ENCODE peak calls at places on chromosomes 13 and 19, in four cellular contexts. One of them, this sample, is unnamed.

GRCh38 chr19:55249841-55250240 is 9.0 kb downstream of the PPP6R1 start:
- DNase-seq in choroid plexus epithelial cell: no peak
- DNase-seq in GM03348: no peak
- DNase-seq in HS-27A: no peak
- DNase-seq in this sample: no peak

GRCh38 chr19:51531349-51532315 is at the start of gene SIGLEC6:
- DNase-seq in choroid plexus epithelial cell: no peak
- DNase-seq in GM03348: no peak
- DNase-seq in HS-27A: no peak
- DNase-seq in this sample: no peak

GRCh38 chr19:49552749-49553148 is 24.9 kb downstream of the RCN3 start:
- DNase-seq in choroid plexus epithelial cell: no peak
- DNase-seq in GM03348: no peak
- DNase-seq in HS-27A: no peak
- DNase-seq in this sample: no peak

GRCh38 chr13:31001647-31002046 is 69.2 kb downstream of the TEX26 start:
- DNase-seq in choroid plexus epithelial cell: peak
- DNase-seq in GM03348: no peak
- DNase-seq in HS-27A: no peak
- DNase-seq in this sample: no peak

GRCh38 chr19:2503521-2504109 is 27.7 kb downstream of the GADD45B start:
- DNase-seq in choroid plexus epithelial cell: peak
- DNase-seq in GM03348: peak
- DNase-seq in HS-27A: no peak
- DNase-seq in this sample: peak

GRCh38 chr19:40283414-40284250 is 1.5 kb downstream of the AKT2 start:
- DNase-seq in choroid plexus epithelial cell: peak
- DNase-seq in GM03348: no peak
- DNase-seq in HS-27A: no peak
- DNase-seq in this sample: no peak

GRCh38 chr13:110874508-110874960 is 40.3 kb downstream of the ANKRD10 start:
- DNase-seq in choroid plexus epithelial cell: peak
- DNase-seq in GM03348: peak
- DNase-seq in HS-27A: peak
- DNase-seq in this sample: no peak

GRCh38 chr13:50191004-50191403 is 175.8 kb downstream of the KCNRG start:
- DNase-seq in choroid plexus epithelial cell: no peak
- DNase-seq in GM03348: no peak
- DNase-seq in HS-27A: no peak
- DNase-seq in this sample: no peak

GRCh38 chr19:50417138-50417849 is 1.4 kb upstream of the SPIB start:
- DNase-seq in choroid plexus epithelial cell: no peak
- DNase-seq in GM03348: no peak
- DNase-seq in HS-27A: no peak
- DNase-seq in this sample: no peak

GRCh38 chr19:55005684-55006488 is 32.2 kb downstream of the GP6 start:
- DNase-seq in choroid plexus epithelial cell: peak
- DNase-seq in GM03348: no peak
- DNase-seq in HS-27A: no peak
- DNase-seq in this sample: peak

GRCh38 chr19:48975947-48976847 is 11.1 kb downstream of the FTL start:
- DNase-seq in choroid plexus epithelial cell: peak
- DNase-seq in GM03348: no peak
- DNase-seq in HS-27A: no peak
- DNase-seq in this sample: no peak

GRCh38 chr19:33771308-33772101 is 25.2 kb upstream of the KCTD15 start:
- DNase-seq in choroid plexus epithelial cell: peak
- DNase-seq in GM03348: peak
- DNase-seq in HS-27A: peak
- DNase-seq in this sample: no peak

GRCh38 chr13:97798171-97798821 is 155.2 kb upstream of the IPO5 start:
- DNase-seq in choroid plexus epithelial cell: peak
- DNase-seq in GM03348: no peak
- DNase-seq in HS-27A: no peak
- DNase-seq in this sample: no peak

GRCh38 chr19:38046254-38047047 is 139.4 kb downstream of the SIPA1L3 start:
- DNase-seq in choroid plexus epithelial cell: no peak
- DNase-seq in GM03348: no peak
- DNase-seq in HS-27A: no peak
- DNase-seq in this sample: no peak

GRCh38 chr19:4120531-4120930 is 3.4 kb downstream of the MAP2K2 start:
- DNase-seq in choroid plexus epithelial cell: peak
- DNase-seq in GM03348: peak
- DNase-seq in HS-27A: no peak
- DNase-seq in this sample: no peak

GRCh38 chr19:16822648-16823047 is 6.5 kb upstream of the SIN3B start:
- DNase-seq in choroid plexus epithelial cell: no peak
- DNase-seq in GM03348: no peak
- DNase-seq in HS-27A: no peak
- DNase-seq in this sample: no peak

GRCh38 chr13:33090755-33091454 is 74.7 kb downstream of the KL start:
- DNase-seq in choroid plexus epithelial cell: no peak
- DNase-seq in GM03348: no peak
- DNase-seq in HS-27A: no peak
- DNase-seq in this sample: no peak

GRCh38 chr13:113297370-113297871 is 382 bp downstream of the LAMP1 start:
- DNase-seq in choroid plexus epithelial cell: peak
- DNase-seq in GM03348: peak
- DNase-seq in HS-27A: no peak
- DNase-seq in this sample: no peak

This sample was measured in HS-5.